ENCODE peak calls at places on chromosomes 1 and 21, in ten cellular contexts. O is psoas muscle, Y is GM12865, K is colonic mucosa, Z is astrocyte of the spinal cord, J is bronchial epithelial cell, C is BE2C, G is neural progenitor cell, M is adrenal gland, N is osteocyte. R is an unnamed sample.

GRCh38 chr1:219806642-219807041 is 121.7 kb downstream of the SLC30A10 start:
- DNase-seq in O (no peak), Y (no peak), K (no peak), Z (peak), J (no peak), C (no peak), G (no peak), M (no peak), N (no peak), R (no peak)

GRCh38 chr21:34888569-34889286 is 160.4 kb downstream of the RUNX1 start:
- DNase-seq in O (peak), Y (peak), K (peak), Z (peak), J (peak), C (peak), G (peak), M (peak), N (peak), R (peak)

GRCh38 chr1:21338568-21339401 is 48.5 kb upstream of the ECE1 start:
- DNase-seq in O (peak), Y (no peak), K (peak), Z (peak), J (no peak), C (no peak), G (no peak), M (peak), N (no peak), R (no peak)

GRCh38 chr21:46128983-46129571 is 26.3 kb downstream of the FTCD start:
- DNase-seq in O (peak), Y (no peak), K (no peak), Z (no peak), J (no peak), C (no peak), G (no peak), M (no peak), N (no peak), R (no peak)

GRCh38 chr1:77447669-77448068 is 165.8 kb downstream of the AK5 start:
- DNase-seq in O (no peak), Y (no peak), K (no peak), Z (no peak), J (no peak), C (no peak), G (no peak), M (no peak), N (no peak), R (no peak)

GRCh38 chr1:172203135-172203823 is 217.2 kb upstream of the C1orf105 start:
- DNase-seq in O (no peak), Y (no peak), K (peak), Z (peak), J (no peak), C (no peak), G (no peak), M (no peak), N (no peak), R (no peak)

GRCh38 chr1:85290826-85291225 is 14.4 kb upstream of the BCL10 start:
- DNase-seq in O (no peak), Y (no peak), K (no peak), Z (no peak), J (peak), C (no peak), G (no peak), M (no peak), N (no peak), R (no peak)

GRCh38 chr1:16250547-16251251 is 13.7 kb upstream of the CPLANE2 start:
- DNase-seq in O (no peak), Y (no peak), K (no peak), Z (peak), J (no peak), C (no peak), G (no peak), M (peak), N (no peak), R (no peak)

GRCh38 chr1:64195089-64195410 is 8.4 kb upstream of the UBE2U start:
- DNase-seq in O (no peak), Y (no peak), K (no peak), Z (no peak), J (no peak), C (no peak), G (no peak), M (no peak), N (no peak), R (no peak)

GRCh38 chr21:45576838-45577737 is 34.8 kb upstream of the SLC19A1 start:
- DNase-seq in O (no peak), Y (no peak), K (no peak), Z (no peak), J (no peak), C (no peak), G (no peak), M (peak), N (no peak), R (no peak)

GRCh38 chr21:40902299-40902698 is 55.3 kb upstream of the DSCAM start:
- DNase-seq in O (no peak), Y (no peak), K (no peak), Z (no peak), J (no peak), C (no peak), G (no peak), M (no peak), N (no peak), R (peak)

GRCh38 chr1:53599461-53599860 is 139.5 kb downstream of the GLIS1 start:
- DNase-seq in O (no peak), Y (no peak), K (no peak), Z (no peak), J (no peak), C (no peak), G (no peak), M (no peak), N (no peak), R (no peak)

GRCh38 chr21:35333831-35334593 is 284.9 kb upstream of the RUNX1 start:
- DNase-seq in O (no peak), Y (no peak), K (no peak), Z (no peak), J (no peak), C (no peak), G (no peak), M (no peak), N (no peak), R (no peak)

GRCh38 chr1:81409875-81410274 is 390.9 kb upstream of the ADGRL2 start:
- DNase-seq in O (no peak), Y (no peak), K (no peak), Z (no peak), J (no peak), C (no peak), G (no peak), M (no peak), N (no peak), R (no peak)

GRCh38 chr21:32131960-32132359 is 146.9 kb downstream of the MIS18A start:
- DNase-seq in O (no peak), Y (peak), K (no peak), Z (peak), J (peak), C (no peak), G (no peak), M (no peak), N (no peak), R (no peak)

GRCh38 chr1:241330619-241331327 is 26.2 kb downstream of the RGS7 start:
- DNase-seq in O (no peak), Y (no peak), K (no peak), Z (no peak), J (no peak), C (no peak), G (no peak), M (no peak), N (no peak), R (no peak)

GRCh38 chr1:211705439-211706205 is 30.2 kb upstream of the NEK2 start:
- DNase-seq in O (no peak), Y (no peak), K (no peak), Z (no peak), J (peak), C (no peak), G (no peak), M (no peak), N (no peak), R (no peak)

GRCh38 chr1:179080866-179081695 is 789 bp upstream of the TOR3A start:
- DNase-seq in O (no peak), Y (peak), K (no peak), Z (no peak), J (no peak), C (no peak), G (peak), M (no peak), N (no peak), R (no peak)

GRCh38 chr1:72000809-72001208 is 281.5 kb downstream of the NEGR1 start:
- DNase-seq in O (no peak), Y (peak), K (no peak), Z (peak), J (peak), C (no peak), G (peak), M (no peak), N (no peak), R (no peak)

GRCh38 chr1:22332795-22333499 is 118.7 kb upstream of the ZBTB40 start:
- DNase-seq in O (no peak), Y (peak), K (no peak), Z (no peak), J (no peak), C (no peak), G (no peak), M (peak), N (no peak), R (no peak)

GRCh38 chr21:36654341-36654740 is 44.6 kb upstream of the SIM2 start:
- DNase-seq in O (no peak), Y (no peak), K (no peak), Z (no peak), J (no peak), C (no peak), G (no peak), M (no peak), N (no peak), R (no peak)

GRCh38 chr1:183025782-183026774 is 2.9 kb downstream of the LAMC1 start:
- DNase-seq in O (no peak), Y (peak), K (no peak), Z (peak), J (peak), C (no peak), G (no peak), M (no peak), N (no peak), R (no peak)

GRCh38 chr1:37478890-37479254 is 4.5 kb downstream of the ZC3H12A start:
- DNase-seq in O (peak), Y (peak), K (peak), Z (peak), J (peak), C (no peak), G (no peak), M (peak), N (no peak), R (no peak)

GRCh38 chr1:40723196-40723955 is 31.9 kb downstream of the NFYC start:
- DNase-seq in O (no peak), Y (no peak), K (no peak), Z (no peak), J (no peak), C (no peak), G (no peak), M (no peak), N (no peak), R (no peak)

GRCh38 chr1:40717065-40717464 is 25.6 kb downstream of the NFYC start:
- DNase-seq in O (no peak), Y (no peak), K (no peak), Z (no peak), J (no peak), C (no peak), G (no peak), M (no peak), N (no peak), R (no peak)

GRCh38 chr1:40717960-40718359 is 26.5 kb downstream of the NFYC start:
- DNase-seq in O (no peak), Y (no peak), K (no peak), Z (peak), J (no peak), C (no peak), G (no peak), M (no peak), N (no peak), R (no peak)

GRCh38 chr1:40720493-40720892 is 29.0 kb downstream of the NFYC start:
- DNase-seq in O (no peak), Y (no peak), K (no peak), Z (no peak), J (no peak), C (no peak), G (no peak), M (no peak), N (no peak), R (no peak)

DNA sequence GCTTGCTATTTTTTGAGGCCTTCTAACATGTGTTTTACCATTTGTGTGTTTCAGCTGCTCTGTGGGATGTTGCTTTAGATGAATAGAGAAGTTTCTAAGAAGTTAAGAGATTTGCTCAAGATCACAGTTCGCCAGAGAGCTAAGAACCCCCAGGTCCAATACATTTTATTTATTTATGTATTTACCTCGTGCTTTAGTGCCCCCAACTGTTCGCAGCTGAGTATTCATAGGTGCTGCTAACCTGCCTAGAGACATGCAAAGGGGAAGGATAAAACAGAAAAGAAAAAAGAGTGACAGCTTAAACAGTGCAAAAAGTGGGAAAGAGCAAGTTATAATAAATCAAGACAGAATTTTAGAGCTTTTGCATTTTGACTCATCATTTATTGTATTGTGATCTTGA is 31.1 kb downstream of the NFYC start:
- DNase-seq in O (no peak), Y (peak), K (no peak), Z (no peak), J (no peak), C (no peak), G (no peak), M (no peak), N (no peak), R (no peak)
- TF ChIP-seq CTCF in O (no peak), Y (no peak), K (no peak), Z (no peak), J (no peak), C (no peak), G (no peak), M (no peak), N (no peak), R (no peak)

GRCh38 chr1:151284013-151284577 is 2.0 kb downstream of the ZNF687 start:
- DNase-seq in O (no peak), Y (no peak), K (no peak), Z (no peak), J (no peak), C (no peak), G (no peak), M (no peak), N (no peak), R (no peak)
- TF ChIP-seq CTCF in O (no peak), Y (no peak), K (no peak), Z (no peak), J (no peak), C (no peak), G (no peak), M (no peak), N (no peak), R (no peak)

GRCh38 chr21:42358261-42358660 is 7.5 kb upstream of the TFF2 start:
- DNase-seq in O (no peak), Y (no peak), K (no peak), Z (no peak), J (no peak), C (no peak), G (no peak), M (no peak), N (no peak), R (no peak)

GRCh38 chr21:42358937-42359336 is 7.4 kb downstream of the TFF1 start:
- DNase-seq in O (no peak), Y (no peak), K (no peak), Z (no peak), J (no peak), C (no peak), G (no peak), M (no peak), N (no peak), R (no peak)

GRCh38 chr21:42362198-42362597 is 4.1 kb downstream of the TFF1 start:
- DNase-seq in O (no peak), Y (no peak), K (no peak), Z (no peak), J (no peak), C (no peak), G (no peak), M (no peak), N (no peak), R (no peak)

GRCh38 chr21:42361286-42361685 is 5.0 kb downstream of the TFF1 start:
- DNase-seq in O (no peak), Y (no peak), K (no peak), Z (no peak), J (no peak), C (no peak), G (no peak), M (no peak), N (no peak), R (no peak)

DNA sequence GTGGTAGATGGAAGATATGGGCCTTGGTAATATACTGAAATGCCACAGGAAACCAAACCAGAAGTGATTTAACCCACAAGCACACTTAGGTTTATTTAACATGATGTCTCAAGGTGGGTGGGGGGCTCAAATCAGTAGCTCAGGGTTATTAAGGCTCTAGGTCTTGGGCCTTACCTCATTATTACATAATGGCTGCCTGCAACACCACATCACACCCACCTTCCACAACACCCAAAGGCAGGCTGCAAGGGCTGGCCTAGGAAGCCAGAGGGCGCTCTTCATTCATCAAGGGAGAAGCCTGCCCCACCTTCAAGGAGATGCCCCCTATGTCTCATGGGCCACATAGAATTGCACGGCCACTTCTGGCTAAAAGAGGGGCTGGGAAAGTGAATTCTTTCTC is 6.0 kb downstream of the TFF1 start:
- DNase-seq in O (no peak), Y (peak), K (no peak), Z (no peak), J (no peak), C (no peak), G (no peak), M (no peak), N (no peak), R (no peak)
- TF ChIP-seq CTCF in O (no peak), Y (no peak), K (no peak), Z (no peak), J (no peak), C (peak), G (no peak), M (no peak), N (no peak), R (peak)

GRCh38 chr1:214823311-214824117 is 220.5 kb downstream of the CENPF start:
- DNase-seq in O (no peak), Y (peak), K (no peak), Z (no peak), J (no peak), C (peak), G (no peak), M (no peak), N (no peak), R (no peak)
- TF ChIP-seq CTCF in O (no peak), Y (peak), K (no peak), Z (no peak), J (no peak), C (peak), G (peak), M (no peak), N (no peak), R (peak)

GRCh38 chr1:169052727-169053126 is 53.8 kb upstream of the ATP1B1 start:
- DNase-seq in O (no peak), Y (no peak), K (peak), Z (no peak), J (no peak), C (no peak), G (no peak), M (no peak), N (no peak), R (no peak)
- TF ChIP-seq CTCF in O (no peak), Y (no peak), K (no peak), Z (no peak), J (no peak), C (no peak), G (no peak), M (no peak), N (no peak), R (no peak)

DNA sequence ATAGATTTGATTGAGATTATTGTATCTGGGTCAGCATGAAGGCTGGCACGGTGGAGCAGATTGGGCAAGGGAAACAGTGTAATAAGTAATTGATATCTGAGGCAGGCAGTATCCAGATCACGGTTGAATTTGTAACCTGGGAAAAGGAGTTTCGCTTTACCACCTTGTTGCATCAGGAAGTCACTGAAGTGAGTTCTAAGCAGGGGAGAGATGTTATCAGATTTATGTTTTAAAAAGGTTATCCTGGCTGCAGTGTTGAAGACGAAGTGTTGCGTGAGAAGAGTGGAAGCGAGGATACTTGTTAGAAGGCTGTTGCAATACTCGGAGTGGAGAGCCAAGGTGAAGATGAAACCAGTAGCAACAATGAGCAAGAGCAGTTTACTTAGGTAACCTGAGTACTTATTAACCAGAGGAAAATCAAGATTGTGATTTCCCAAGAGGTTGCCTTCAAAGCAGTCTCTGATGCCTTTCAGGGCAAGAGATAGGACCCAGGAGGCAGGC is 77.8 kb downstream of the LHX9 start:
- DNase-seq in O (no peak), Y (no peak), K (no peak), Z (no peak), J (peak), C (no peak), G (no peak), M (no peak), N (no peak), R (no peak)
- TF ChIP-seq CTCF in O (no peak), Y (no peak), K (no peak), Z (no peak), J (no peak), C (no peak), G (no peak), M (no peak), N (no peak), R (no peak)

GRCh38 chr1:201170533-201171062 is 16.3 kb upstream of the TMEM9 start:
- DNase-seq in O (peak), Y (peak), K (peak), Z (peak), J (peak), C (peak), G (peak), M (peak), N (peak), R (peak)
- TF ChIP-seq CTCF in O (no peak), Y (no peak), K (no peak), Z (no peak), J (no peak), C (no peak), G (no peak), M (no peak), N (no peak), R (no peak)

DNA sequence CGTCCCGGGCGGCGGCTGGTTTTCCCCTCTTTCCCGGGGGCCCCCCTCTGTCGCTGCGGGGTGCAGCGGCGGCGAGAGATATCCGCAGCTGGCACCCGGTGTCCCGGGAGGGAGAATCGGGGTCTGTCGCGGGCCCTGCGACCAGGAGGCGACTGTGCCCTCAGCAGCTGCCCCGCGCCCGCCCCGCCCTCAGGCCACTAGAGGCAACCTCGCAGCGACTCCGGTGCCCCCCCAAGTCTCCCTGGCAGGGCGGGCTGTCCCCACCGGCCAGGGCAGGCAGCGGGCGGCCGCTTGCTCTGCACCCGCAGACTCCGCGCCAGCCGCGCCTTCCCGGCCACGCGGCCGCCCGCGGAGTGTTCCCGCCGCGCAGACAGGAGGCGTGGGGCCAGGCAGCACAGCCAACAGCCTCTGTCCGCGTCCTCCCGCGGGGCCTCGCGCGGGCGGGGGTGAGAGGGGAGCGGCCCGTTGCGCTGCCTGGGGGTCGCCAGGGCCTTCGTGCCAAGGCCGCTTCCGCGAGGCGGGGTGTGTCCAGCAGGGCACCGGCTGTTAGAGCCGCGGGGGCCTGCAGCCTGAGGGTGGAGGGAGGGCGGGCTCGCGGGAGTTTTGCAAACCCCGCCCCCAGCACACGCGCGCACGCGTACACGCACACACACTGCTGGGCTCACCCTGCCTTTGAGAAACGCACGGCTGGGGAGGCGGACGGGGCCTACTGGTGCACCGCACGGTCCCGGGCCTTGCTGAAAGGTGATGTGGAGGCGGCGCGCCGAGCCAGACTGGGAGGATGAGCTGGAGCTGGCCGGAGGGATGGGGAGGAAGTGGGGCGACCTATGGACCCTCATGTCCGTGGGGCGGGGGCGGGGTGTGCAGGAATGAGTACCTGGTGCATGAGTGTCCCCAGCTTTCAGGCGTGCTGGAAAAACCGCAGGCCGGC is 41.4 kb downstream of the KIAA1614 start:
- DNase-seq in O (peak), Y (peak), K (peak), Z (peak), J (peak), C (peak), G (no peak), M (peak), N (no peak), R (no peak)
- TF ChIP-seq CTCF in O (no peak), Y (no peak), K (no peak), Z (no peak), J (no peak), C (no peak), G (no peak), M (no peak), N (no peak), R (no peak)

GRCh38 chr1:2318294-2319278 is 72.8 kb downstream of the MORN1 start:
- DNase-seq in O (no peak), Y (no peak), K (no peak), Z (no peak), J (no peak), C (no peak), G (no peak), M (no peak), N (no peak), R (no peak)
- TF ChIP-seq CTCF in O (no peak), Y (no peak), K (no peak), Z (no peak), J (no peak), C (no peak), G (no peak), M (no peak), N (no peak), R (no peak)

GRCh38 chr1:161229896-161230295 is 4.0 kb downstream of the TOMM40L start:
- DNase-seq in O (no peak), Y (no peak), K (no peak), Z (no peak), J (no peak), C (no peak), G (peak), M (no peak), N (no peak), R (no peak)
- TF ChIP-seq CTCF in O (no peak), Y (no peak), K (no peak), Z (no peak), J (no peak), C (peak), G (peak), M (no peak), N (no peak), R (peak)

R was measured in type B pancreatic cell.